ENCODE peak calls at places on chromosomes 2 and 18, in five cellular contexts. P is AG04450; D is CD4-positive, alpha-beta T cell; B is ascending aorta; V is A549. W is an unnamed sample.

GRCh38 chr2:149743842-149744468 is 156.4 kb upstream of the MMADHC start:
- DNase-seq in P (peak; percentile 85), D (no peak), B (no peak), V (no peak), W (no peak)

GRCh38 chr2:102094917-102095316 is 47.6 kb upstream of the IL1R1 start:
- DNase-seq in P (peak; percentile 90), D (no peak), B (no peak), V (no peak), W (no peak)

GRCh38 chr2:128446049-128446811 is 127.6 kb upstream of the HS6ST1 start:
- DNase-seq in P (no peak), D (no peak), B (peak; percentile 48), V (no peak), W (no peak)

GRCh38 chr2:162327134-162327769 is 8.8 kb upstream of the IFIH1 start:
- DNase-seq in P (no peak), D (no peak), B (no peak), V (no peak), W (no peak)

GRCh38 chr2:209238765-209239584 is 184.9 kb upstream of the MAP2 start:
- DNase-seq in P (no peak), D (no peak), B (no peak), V (no peak), W (no peak)

GRCh38 chr2:127104881-127105655 is 1.9 kb downstream of the BIN1 start:
- DNase-seq in P (no peak), D (no peak), B (peak; percentile 60), V (no peak), W (no peak)

GRCh38 chr2:18265614-18266013 is 294.8 kb downstream of the RDH14 start:
- DNase-seq in P (no peak), D (no peak), B (no peak), V (no peak), W (no peak)

GRCh38 chr18:51537487-51537886 is 340.0 kb upstream of the MEX3C start:
- DNase-seq in P (no peak), D (no peak), B (no peak), V (no peak), W (no peak)

GRCh38 chr2:151258121-151258520 is 3.5 kb downstream of the RBM43 start:
- DNase-seq in P (peak; percentile 79), D (no peak), B (no peak), V (no peak), W (no peak)

GRCh38 chr2:119371111-119371510 is 4.3 kb downstream of the DBI start:
- DNase-seq in P (no peak), D (no peak), B (no peak), V (no peak), W (no peak)

GRCh38 chr2:12764075-12764722 is 47.5 kb downstream of the TRIB2 start:
- DNase-seq in P (no peak), D (no peak), B (no peak), V (no peak), W (no peak)

GRCh38 chr2:134268265-134268664 is 14.4 kb downstream of the MGAT5 start:
- DNase-seq in P (no peak), D (no peak), B (no peak), V (no peak), W (no peak)

GRCh38 chr2:58634653-58635347 is 393.7 kb upstream of the FANCL start:
- DNase-seq in P (no peak), D (no peak), B (no peak), V (no peak), W (no peak)

GRCh38 chr2:96391828-96392200 is 56.2 kb downstream of the NCAPH start:
- DNase-seq in P (no peak), D (no peak), B (no peak), V (no peak), W (no peak)

GRCh38 chr2:3377279-3377611 is 373 bp downstream of the EIPR1 start:
- DNase-seq in P (no peak), D (no peak), B (no peak), V (peak; percentile 73), W (no peak)

GRCh38 chr2:138421971-138422335 is 79.6 kb upstream of the SPOPL start:
- DNase-seq in P (peak; percentile 7), D (no peak), B (no peak), V (no peak), W (no peak)

GRCh38 chr18:70464343-70465114 is 175.7 kb downstream of the SOCS6 start:
- DNase-seq in P (no peak), D (peak; percentile 17), B (peak; percentile 79), V (peak; percentile 82), W (peak; percentile 77)

GRCh38 chr2:181673178-181673577 is 7.1 kb downstream of the NEUROD1 start:
- DNase-seq in P (no peak), D (no peak), B (no peak), V (no peak), W (no peak)

GRCh38 chr2:3636586-3637310 is 21.3 kb upstream of the ALLC start:
- DNase-seq in P (no peak), D (no peak), B (peak; percentile 24), V (no peak), W (peak; percentile 14)

GRCh38 chr2:175180701-175181103 is 808 bp downstream of the ATP5MC3 start:
- DNase-seq in P (no peak), D (peak; percentile 18), B (no peak), V (peak; percentile 33), W (peak; percentile 76)

GRCh38 chr2:71789556-71790219 is 336.3 kb downstream of the DYSF start:
- DNase-seq in P (no peak), D (no peak), B (no peak), V (no peak), W (no peak)

GRCh38 chr18:51437280-51438271 is 240.1 kb upstream of the MEX3C start:
- DNase-seq in P (no peak), D (no peak), B (no peak), V (no peak), W (no peak)

GRCh38 chr2:9712263-9712662 is 81.5 kb upstream of the YWHAQ start:
- DNase-seq in P (no peak), D (no peak), B (no peak), V (no peak), W (no peak)

GRCh38 chr2:145777297-145777696 is 1257.4 kb upstream of the ZEB2 start:
- DNase-seq in P (no peak), D (no peak), B (no peak), V (no peak), W (no peak)

GRCh38 chr2:24365051-24365450 is 4.7 kb upstream of the ITSN2 start:
- DNase-seq in P (no peak), D (no peak), B (peak; percentile 94), V (no peak), W (peak; percentile 90)

GRCh38 chr18:24459772-24460171 is 665 bp upstream of the HRH4 start:
- DNase-seq in P (no peak), D (no peak), B (no peak), V (no peak), W (no peak)

GRCh38 chr2:237475704-237476107 is 11.3 kb upstream of the MLPH start:
- DNase-seq in P (no peak), D (peak; percentile 22), B (no peak), V (peak; percentile 65), W (no peak)

GRCh38 chr2:173884403-173884802 is 80.8 kb downstream of the SP3 start:
- DNase-seq in P (no peak), D (peak; percentile 18), B (no peak), V (no peak), W (no peak)

GRCh38 chr2:47134386-47135090 is 20.6 kb downstream of the STPG4 start:
- DNase-seq in P (no peak), D (no peak), B (no peak), V (no peak), W (no peak)

GRCh38 chr2:132478669-132479068 is 62.1 kb downstream of the GPR39 start:
- DNase-seq in P (no peak), D (no peak), B (no peak), V (no peak), W (no peak)
- H3K9me3 ChIP-seq in P (no peaks in the 10 kb centered on the region), D (no peaks in the 10 kb centered on the region), B (no peaks in the 10 kb centered on the region), V (peaks cover 31% of the 10 kb centered on the region), W (no peaks in the 10 kb centered on the region)

GRCh38 chr2:170905864-170906263 is 23.2 kb upstream of the GORASP2 start:
- DNase-seq in P (no peak), D (no peak), B (no peak), V (no peak), W (no peak)

GRCh38 chr2:170917219-170917851 is 11.7 kb upstream of the GORASP2 start:
- DNase-seq in P (no peak), D (no peak), B (no peak), V (no peak), W (no peak)

GRCh38 chr2:170911314-170911889 is 17.7 kb upstream of the GORASP2 start:
- DNase-seq in P (no peak), D (no peak), B (no peak), V (no peak), W (no peak)
- H3K9me3 ChIP-seq in P (peaks cover 21% of the 10 kb centered on the region), D (peaks cover 51% of the 10 kb centered on the region), B (peaks cover 23% of the 10 kb centered on the region), V (peaks cover 64% of the 10 kb centered on the region), W (peaks cover 44% of the 10 kb centered on the region)

GRCh38 chr2:30509716-30510115 is 62.7 kb downstream of the LCLAT1 start:
- DNase-seq in P (no peak), D (no peak), B (no peak), V (no peak), W (no peak)
- H3K9me3 ChIP-seq in P (no peaks in the 10 kb centered on the region), D (no peaks in the 10 kb centered on the region), B (no peaks in the 10 kb centered on the region), V (peaks cover 14% of the 10 kb centered on the region), W (peaks cover 5% of the 10 kb centered on the region)

DNA sequence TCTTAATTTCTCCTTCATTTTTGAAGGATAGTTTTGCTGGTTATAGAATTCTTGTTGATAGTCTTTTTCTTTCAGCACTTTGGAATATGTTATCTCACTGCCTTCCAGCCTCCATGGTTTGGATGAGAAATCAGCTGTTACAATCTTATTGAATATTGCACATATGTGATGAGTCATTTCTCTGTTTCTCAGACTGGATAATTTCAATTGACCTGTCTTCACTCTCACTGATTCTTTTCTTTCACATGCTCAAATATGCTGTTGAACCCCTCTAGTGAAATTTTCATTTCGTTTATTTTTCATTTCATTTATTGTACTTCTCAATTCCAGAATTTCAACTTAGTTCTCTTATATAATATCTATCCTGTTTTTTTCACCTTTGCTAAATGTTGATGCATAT is 22.2 kb downstream of the PDK1 start:
- DNase-seq in P (no peak), D (no peak), B (no peak), V (no peak), W (no peak)
- H3K9me3 ChIP-seq in P (peaks cover 12% of the 10 kb centered on the region), D (peaks cover 25% of the 10 kb centered on the region), B (peaks cover 8% of the 10 kb centered on the region), V (peaks cover 46% of the 10 kb centered on the region), W (peaks cover 36% of the 10 kb centered on the region)

GRCh38 chr2:89819809-89820208 is 1128.3 kb downstream of the RPIA start:
- DNase-seq in P (no peak), D (no peak), B (no peak), V (no peak), W (no peak)
- H3K9me3 ChIP-seq in P (peaks cover 81% of the 10 kb centered on the region), D (peaks cover 62% of the 10 kb centered on the region), B (peaks cover 7% of the 10 kb centered on the region), V (peaks cover 19% of the 10 kb centered on the region), W (peaks cover 69% of the 10 kb centered on the region)

W was measured in mucosa of descending colon.